ENCODE peak calls at places on chromosomes 4 and X, in nine cellular contexts. Q is progenitor cell of endocrine pancreas, P is AG09309, D is fibroblast of mammary gland, S is GM12865, Z is nephron progenitor cell, U is thoracic aorta, O is lung, X is bronchial epithelial cell. N is an unnamed sample.

GRCh38 chr4:23966720-23967119 is 76.9 kb upstream of the PPARGC1A start:
- DNase-seq in O (no peak), Z (no peak), Q (no peak), U (no peak), S (no peak), P (no peak), D (peak; percentile 26), X (no peak), N (no peak)

GRCh38 chrX:150063138-150063518 is 124.8 kb upstream of the EOLA2 start:
- DNase-seq in Z (no peak), P (no peak), X (no peak), O (no peak), D (no peak), Q (no peak), S (no peak), U (no peak), N (no peak)

GRCh38 chr4:180790471-180790870 is 1452.7 kb upstream of the TENM3 start:
- DNase-seq in Q (no peak), S (no peak), D (no peak), P (no peak), X (no peak), Z (no peak), U (no peak), O (no peak), N (no peak)

GRCh38 chrX:130109429-130110378 is 593 bp downstream of the ELF4 start:
- DNase-seq in O (no peak), X (no peak), Q (no peak), U (no peak), P (no peak), D (no peak), S (peak; percentile 23), Z (peak; percentile 46), N (peak; percentile 26)

GRCh38 chrX:151973262-151973661 is 1.2 kb downstream of the GABRE start:
- DNase-seq in P (no peak), Q (no peak), U (no peak), D (no peak), S (no peak), O (no peak), X (peak; percentile 38), Z (no peak), N (no peak)

GRCh38 chr4:88860594-88860993 is 163.0 kb upstream of the NAP1L5 start:
- DNase-seq in D (no peak), P (no peak), Z (no peak), U (no peak), S (no peak), X (no peak), O (no peak), Q (no peak), N (no peak)

GRCh38 chrX:53684415-53685192 is 1.9 kb downstream of the HUWE1 start:
- DNase-seq in X (no peak), P (no peak), O (no peak), S (no peak), Q (no peak), Z (peak; percentile 83), U (no peak), D (no peak), N (peak; percentile 87)

GRCh38 chr4:25307596-25307995 is 5.0 kb upstream of the ZCCHC4 start:
- DNase-seq in Z (no peak), D (no peak), S (no peak), X (no peak), O (no peak), P (no peak), U (no peak), Q (no peak), N (no peak)

GRCh38 chr4:33715996-33716395 is 2528.3 kb downstream of the ARAP2 start:
- DNase-seq in U (no peak), P (peak; percentile 88), X (peak; percentile 59), Q (no peak), Z (no peak), S (no peak), O (no peak), D (peak; percentile 96), N (no peak)

GRCh38 chrX:28550331-28550872 is 36.8 kb upstream of the IL1RAPL1 start:
- DNase-seq in P (no peak), D (no peak), O (no peak), S (no peak), Z (no peak), X (peak; percentile 15), Q (no peak), U (no peak), N (no peak)

GRCh38 chr4:121950680-121951569 is 935 bp downstream of the TRPC3 start:
- DNase-seq in U (no peak), S (peak; percentile 15), X (no peak), O (no peak), P (no peak), Q (peak; percentile 9), D (no peak), Z (peak; percentile 41), N (peak; percentile 23)

GRCh38 chr4:8199594-8200301 is 658 bp downstream of the SH3TC1 start:
- DNase-seq in P (no peak), U (no peak), S (peak; percentile 36), Z (no peak), D (no peak), O (no peak), X (no peak), Q (no peak), N (no peak)

GRCh38 chr4:139241784-139242151 is 38.3 kb downstream of the MGARP start:
- DNase-seq in S (no peak), X (no peak), D (no peak), P (no peak), U (no peak), O (no peak), Q (no peak), Z (no peak), N (no peak)

DNA sequence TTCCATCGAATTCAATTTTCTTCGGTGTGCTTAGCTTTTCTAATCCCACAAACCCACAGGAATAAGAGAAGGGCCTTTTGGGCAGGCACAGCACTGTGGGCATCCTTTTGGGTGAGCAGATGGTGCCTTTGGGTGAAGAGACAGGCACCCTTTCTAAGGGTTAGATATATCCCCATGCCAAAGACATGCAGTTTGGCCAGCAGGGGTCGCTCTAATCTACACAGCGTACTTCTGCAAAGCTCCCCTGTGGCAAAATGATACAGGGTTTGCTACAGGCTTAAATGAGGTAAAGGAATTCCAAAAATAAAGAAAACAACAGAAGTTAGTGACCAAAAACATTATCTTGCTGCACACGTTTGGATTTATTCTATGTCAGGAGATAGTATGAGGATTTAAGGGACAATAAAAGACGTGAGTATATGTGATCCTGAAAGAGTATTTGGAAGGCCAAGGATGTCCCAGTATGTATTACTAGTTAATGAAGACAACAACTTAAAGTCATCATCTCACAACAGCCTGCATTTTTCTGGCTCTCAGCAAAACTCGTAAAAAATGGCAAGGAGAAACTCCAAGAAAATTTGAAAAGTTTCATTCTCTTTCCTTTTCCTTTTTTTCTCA is 49.5 kb downstream of the PHEX start:
- DNase-seq in S (peak; percentile 64), Z (peak; percentile 75), P (no peak), D (peak; percentile 69), O (peak; percentile 42), U (no peak), Q (peak; percentile 21), X (peak; percentile 43), N (peak; percentile 68)
- TF ChIP-seq CTCF in S (peak; percentile 62), Z (peak; percentile 80), P (peak; percentile 74), D (peak; percentile 87), O (peak; percentile 15), U (peak; percentile 41), Q (peak; percentile 82), X (peak; percentile 70), N (peak; percentile 68)

DNA sequence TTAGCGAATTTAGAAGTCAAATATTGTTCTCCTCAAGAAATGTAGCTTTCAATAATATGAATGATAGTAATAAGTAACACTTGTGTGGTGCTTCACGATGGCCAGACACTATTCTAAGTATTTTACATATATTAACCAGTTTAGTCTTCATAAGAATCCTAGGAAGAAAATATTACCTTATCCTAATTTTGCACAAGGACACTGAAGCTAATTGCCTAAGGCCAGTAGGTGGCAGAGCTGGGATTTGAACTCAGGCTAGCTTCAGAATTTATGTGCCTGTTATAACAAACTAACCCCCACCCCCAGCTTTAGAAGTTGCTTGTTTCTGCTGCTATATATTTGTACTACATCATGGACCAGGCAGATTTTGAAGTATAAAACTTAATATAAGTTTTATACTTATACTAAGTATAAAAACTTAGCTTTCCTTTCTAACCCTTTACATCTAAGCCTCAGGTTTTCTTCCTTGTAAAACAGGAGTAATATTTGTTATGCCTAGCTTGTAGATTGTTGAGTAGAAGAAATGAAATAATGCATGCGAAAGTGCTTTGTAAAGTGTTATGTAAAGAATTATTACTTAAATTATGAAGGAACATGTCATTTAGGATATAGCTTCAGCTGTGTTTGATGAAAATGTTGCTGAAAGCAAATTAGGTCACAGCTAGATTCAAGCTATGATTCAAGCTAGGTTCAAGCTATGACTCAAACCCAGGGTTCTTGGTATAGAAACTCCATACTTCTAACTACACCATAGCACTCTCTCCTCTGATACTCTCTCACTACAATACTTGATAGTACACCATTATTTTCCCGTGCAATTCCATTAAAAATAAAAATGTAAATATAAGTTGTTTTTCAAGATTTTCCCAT is 4.2 kb upstream of the CDS1 start:
- DNase-seq in P (peak; percentile 21), O (no peak), Q (no peak), X (peak; percentile 86), S (peak; percentile 41), U (no peak), Z (peak; percentile 13), D (peak; percentile 68), N (no peak)
- TF ChIP-seq CTCF in P (peak; percentile 68), O (no peak), Q (peak; percentile 56), X (peak; percentile 57), S (peak; percentile 40), U (no peak), Z (peak; percentile 55), D (peak; percentile 83), N (peak; percentile 25)

DNA sequence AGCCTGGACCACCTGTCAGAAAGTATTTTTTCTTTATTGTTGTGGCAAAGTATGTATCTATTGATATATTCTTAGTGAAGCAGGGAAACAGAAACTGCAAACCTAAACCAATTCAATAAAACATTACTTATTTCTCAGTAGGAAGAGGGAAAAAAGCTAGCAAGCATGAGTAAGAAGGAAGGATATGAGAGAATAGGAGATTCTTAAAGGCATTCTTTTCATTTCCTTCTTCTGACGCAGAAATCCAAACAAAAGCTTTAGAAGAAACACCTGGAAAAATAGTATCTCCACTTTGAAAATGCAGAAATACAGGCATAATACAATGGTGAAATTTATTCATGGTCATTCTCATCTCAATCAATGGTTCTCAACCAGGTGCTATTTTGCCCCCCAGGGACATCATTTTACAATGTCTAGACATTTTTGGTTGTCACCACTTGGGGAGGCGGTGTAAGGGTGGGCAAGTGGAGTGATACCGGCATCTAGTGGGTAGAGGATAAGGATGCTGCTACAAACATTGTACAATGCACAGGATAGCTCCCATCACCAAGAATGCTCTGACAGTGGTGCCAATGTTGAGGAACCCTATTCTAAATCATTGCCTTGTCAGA is 21.7 kb upstream of the ATXN3L start:
- DNase-seq in X (peak; percentile 48), O (no peak), P (no peak), S (peak; percentile 1), Q (no peak), D (no peak), Z (no peak), U (no peak), N (no peak)
- TF ChIP-seq CTCF in X (no peak), O (no peak), P (peak; percentile 7), S (no peak), Q (no peak), D (no peak), Z (no peak), U (no peak), N (no peak)

DNA sequence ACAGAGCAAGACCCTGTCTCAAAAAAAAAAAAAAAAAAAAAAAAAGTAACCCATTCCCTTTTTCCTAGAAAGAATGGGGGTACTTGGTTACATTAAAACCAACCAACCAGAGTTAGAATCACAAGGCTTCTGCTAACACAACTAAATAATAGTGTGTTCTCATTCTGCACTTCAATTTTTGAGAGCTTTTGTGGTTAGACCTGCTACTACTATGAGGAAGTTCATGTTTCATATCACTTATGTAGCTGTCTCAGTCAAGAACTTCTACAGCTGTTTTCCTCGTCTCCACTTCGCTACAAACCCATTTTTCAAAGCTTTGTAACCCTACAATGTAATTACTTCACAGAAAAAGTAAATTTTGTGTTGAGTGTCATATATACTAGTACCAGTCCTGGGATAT is 58.3 kb downstream of the PDHA2 start:
- DNase-seq in X (no peak), U (no peak), Q (no peak), P (no peak), S (no peak), Z (no peak), D (no peak), O (no peak), N (no peak)
- TF ChIP-seq CTCF in X (no peak), U (no peak), Q (no peak), P (no peak), S (no peak), Z (no peak), D (no peak), O (no peak), N (no peak)

N was measured in glutamatergic neuron.